ENCODE peak calls at places on chromosomes 2 and 18, in four cellular contexts. Z is progenitor cell of endocrine pancreas, G is sigmoid colon, F is AG04450. K is an unnamed sample.

GRCh38 chr2:195656131-195656858 is 731 bp upstream of the SLC39A10 start:
- DNase-seq in G (no peak), F (no peak), Z (no peak), K (no peak)

GRCh38 chr2:24717263-24717951 is 75.8 kb downstream of the PTRHD1 start:
- DNase-seq in Z (no peak), G (no peak), F (no peak), K (no peak)

GRCh38 chr2:203330434-203330833 is 2.2 kb downstream of the ABI2 start:
- DNase-seq in G (no peak), F (no peak), Z (no peak), K (no peak)

GRCh38 chr2:9806656-9807055 is 36.6 kb upstream of the TAF1B start:
- DNase-seq in Z (no peak), G (no peak), F (no peak), K (no peak)

GRCh38 chr2:241081643-241082337 is 20.3 kb downstream of the MTERF4 start:
- DNase-seq in Z (no peak), G (no peak), F (no peak), K (no peak)

GRCh38 chr2:62266433-62267038 is 70.6 kb downstream of the B3GNT2 start:
- DNase-seq in F (peak), G (no peak), Z (no peak), K (peak)

GRCh38 chr2:36168136-36168535 is 187.4 kb upstream of the CRIM1 start:
- DNase-seq in F (no peak), Z (no peak), G (no peak), K (no peak)

GRCh38 chr2:97713296-97714083 is at the start of gene ZAP70:
- DNase-seq in G (peak), F (no peak), Z (no peak), K (no peak)

GRCh38 chr2:100767224-100767653 is 52.7 kb upstream of the NPAS2 start:
- DNase-seq in G (no peak), F (no peak), Z (no peak), K (peak)

GRCh38 chr2:128520787-128521186 is 202.1 kb upstream of the HS6ST1 start:
- DNase-seq in G (no peak), Z (no peak), F (no peak), K (no peak)

GRCh38 chr2:217995741-217996141 is 7.1 kb downstream of the TNS1 start:
- DNase-seq in F (no peak), G (no peak), Z (no peak), K (no peak)

GRCh38 chr2:196131384-196131861 is 40.0 kb downstream of the STK17B start:
- DNase-seq in F (no peak), G (no peak), Z (no peak), K (no peak)

GRCh38 chr2:47539228-47539627 is 136.3 kb downstream of the MSH2 start:
- DNase-seq in G (no peak), F (no peak), Z (no peak), K (no peak)

GRCh38 chr2:217027414-217027813 is 167.6 kb upstream of the TNP1 start:
- DNase-seq in Z (no peak), F (no peak), G (no peak), K (no peak)

GRCh38 chr2:44952806-44953685 is 11.5 kb downstream of the SIX3 start:
- DNase-seq in F (no peak), G (no peak), Z (no peak), K (no peak)

GRCh38 chr2:69581774-69582581 is 61.6 kb downstream of the AAK1 start:
- DNase-seq in Z (no peak), G (no peak), F (no peak), K (no peak)

GRCh38 chr2:20450201-20451108 is 3.6 kb downstream of the RHOB start:
- DNase-seq in F (peak), G (peak), Z (no peak), K (peak)

GRCh38 chr2:175476374-175476773 is 294.9 kb upstream of the ATP5MC3 start:
- DNase-seq in F (no peak), Z (no peak), G (no peak), K (no peak)

GRCh38 chr2:152221870-152222269 is 46.3 kb upstream of the STAM2 start:
- DNase-seq in F (peak), Z (no peak), G (no peak), K (no peak)

GRCh38 chr18:77108001-77108692 is 24.4 kb downstream of the MBP start:
- DNase-seq in Z (no peak), F (peak), G (peak), K (peak)

GRCh38 chr2:235537186-235537585 is 43.3 kb downstream of the AGAP1 start:
- DNase-seq in Z (no peak), G (no peak), F (no peak), K (no peak)

GRCh38 chr18:23207191-23207955 is 72.1 kb downstream of the CABLES1 start:
- DNase-seq in G (no peak), Z (no peak), F (no peak), K (no peak)
- TF ChIP-seq CTCF in G (no peak), Z (peak), F (peak), K (peak)

GRCh38 chr18:41389936-41390667 is 564.9 kb upstream of the PIK3C3 start:
- DNase-seq in F (no peak), Z (no peak), G (no peak), K (no peak)
- TF ChIP-seq CTCF in F (no peak), Z (no peak), G (no peak), K (no peak)

GRCh38 chr2:169461143-169461542 is 18.2 kb upstream of the BBS5 start:
- DNase-seq in F (no peak), G (no peak), Z (no peak), K (no peak)
- TF ChIP-seq CTCF in F (no peak), G (no peak), Z (no peak), K (no peak)

DNA sequence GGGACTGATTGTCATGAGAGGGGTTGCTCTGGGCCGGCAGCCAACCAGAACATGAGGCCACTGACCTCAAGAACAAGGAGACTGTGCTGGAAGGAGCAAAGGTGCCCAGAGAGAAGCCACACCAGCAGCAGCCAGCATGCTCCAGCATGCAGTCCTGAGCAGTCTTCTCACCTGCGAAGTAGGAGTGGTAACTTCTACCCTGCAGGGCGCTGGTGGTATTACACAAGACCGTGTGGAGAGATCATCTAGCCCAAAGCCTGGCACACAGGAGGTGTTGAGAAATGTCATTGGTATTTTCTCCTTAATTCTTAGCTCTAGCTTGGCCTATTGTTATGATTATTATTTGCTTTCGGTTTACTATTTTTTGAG is 132.7 kb downstream of the TSN start:
- DNase-seq in Z (no peak), F (no peak), G (no peak), K (no peak)
- TF ChIP-seq CTCF in Z (peak), F (peak), G (no peak), K (peak)

GRCh38 chr2:11124760-11125068 is 30.6 kb upstream of the SLC66A3 start:
- DNase-seq in G (no peak), F (no peak), Z (no peak), K (no peak)
- TF ChIP-seq CTCF in G (no peak), F (no peak), Z (no peak), K (no peak)

DNA sequence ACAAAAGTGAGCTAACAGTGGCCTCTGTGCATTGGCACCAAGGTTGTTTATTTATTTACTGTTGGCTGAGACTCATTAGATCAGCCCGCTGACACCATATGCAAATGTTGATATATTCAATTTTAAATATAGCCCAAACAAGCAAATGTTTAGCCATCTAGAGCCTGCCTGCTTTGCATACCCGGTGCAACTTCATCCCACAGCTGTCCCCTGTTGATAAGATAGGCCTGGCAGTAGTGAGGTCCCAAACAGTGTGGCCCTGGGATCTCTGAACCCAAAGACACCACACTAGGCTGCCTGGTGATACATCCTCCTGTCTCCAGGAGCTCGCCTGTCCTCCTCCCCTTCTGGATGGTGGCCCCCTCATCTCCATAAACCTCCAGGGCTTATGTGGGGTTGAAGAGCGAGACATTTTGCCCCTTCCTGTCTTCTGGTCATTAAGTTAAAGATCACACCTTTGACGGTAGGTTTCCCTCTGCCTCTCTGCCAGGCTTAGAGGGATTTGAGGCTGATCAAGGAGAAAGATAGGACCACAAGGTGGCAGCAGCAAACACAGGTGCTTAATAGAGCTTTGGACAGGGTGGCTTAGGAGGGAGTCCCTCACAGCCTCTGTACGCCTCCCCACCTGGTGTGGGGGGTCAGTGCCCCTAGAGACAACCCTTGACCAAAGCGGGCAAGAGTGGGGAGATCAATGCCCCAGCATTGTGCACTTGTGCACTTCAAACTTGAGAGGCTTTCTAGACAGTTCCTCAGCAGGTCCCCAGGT is 23.7 kb upstream of the MYO5B start:
- DNase-seq in F (no peak), G (no peak), Z (no peak), K (no peak)
- TF ChIP-seq CTCF in F (peak), G (no peak), Z (peak), K (peak)

GRCh38 chr2:121038031-121038430 is 247.0 kb downstream of the TFCP2L1 start:
- DNase-seq in G (no peak), Z (no peak), F (no peak), K (no peak)

GRCh38 chr2:121037480-121037879 is 247.5 kb downstream of the TFCP2L1 start:
- DNase-seq in Z (no peak), G (no peak), F (no peak), K (no peak)

GRCh38 chr2:121038431-121038830 is 246.6 kb downstream of the TFCP2L1 start:
- DNase-seq in Z (no peak), F (no peak), G (no peak), K (no peak)

GRCh38 chr2:121036226-121036692 is 248.7 kb downstream of the TFCP2L1 start:
- DNase-seq in Z (no peak), F (no peak), G (no peak), K (no peak)

DNA sequence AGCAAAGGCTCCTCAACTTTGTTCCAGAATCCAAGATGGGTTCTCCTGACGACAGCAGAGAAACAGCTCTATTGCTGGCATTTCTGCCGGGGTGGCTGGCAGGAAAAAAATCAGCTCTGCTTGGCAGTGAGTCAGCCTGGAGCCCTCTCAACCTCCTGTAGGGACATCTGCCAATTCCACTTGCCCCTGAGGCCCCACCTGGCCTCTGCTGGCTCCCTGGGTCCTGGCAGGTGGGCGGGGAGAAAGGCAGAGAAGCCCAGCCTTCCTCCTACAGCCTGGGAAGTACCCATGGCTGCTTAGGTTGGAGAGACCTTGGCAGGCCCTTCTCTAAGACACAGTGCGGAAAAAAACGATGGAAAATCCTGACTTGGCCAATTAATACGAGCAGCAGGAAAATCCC is 246.2 kb downstream of the TFCP2L1 start:
- DNase-seq in F (no peak), Z (no peak), G (no peak), K (no peak)
- TF ChIP-seq CTCF in F (no peak), Z (no peak), G (no peak), K (no peak)

DNA sequence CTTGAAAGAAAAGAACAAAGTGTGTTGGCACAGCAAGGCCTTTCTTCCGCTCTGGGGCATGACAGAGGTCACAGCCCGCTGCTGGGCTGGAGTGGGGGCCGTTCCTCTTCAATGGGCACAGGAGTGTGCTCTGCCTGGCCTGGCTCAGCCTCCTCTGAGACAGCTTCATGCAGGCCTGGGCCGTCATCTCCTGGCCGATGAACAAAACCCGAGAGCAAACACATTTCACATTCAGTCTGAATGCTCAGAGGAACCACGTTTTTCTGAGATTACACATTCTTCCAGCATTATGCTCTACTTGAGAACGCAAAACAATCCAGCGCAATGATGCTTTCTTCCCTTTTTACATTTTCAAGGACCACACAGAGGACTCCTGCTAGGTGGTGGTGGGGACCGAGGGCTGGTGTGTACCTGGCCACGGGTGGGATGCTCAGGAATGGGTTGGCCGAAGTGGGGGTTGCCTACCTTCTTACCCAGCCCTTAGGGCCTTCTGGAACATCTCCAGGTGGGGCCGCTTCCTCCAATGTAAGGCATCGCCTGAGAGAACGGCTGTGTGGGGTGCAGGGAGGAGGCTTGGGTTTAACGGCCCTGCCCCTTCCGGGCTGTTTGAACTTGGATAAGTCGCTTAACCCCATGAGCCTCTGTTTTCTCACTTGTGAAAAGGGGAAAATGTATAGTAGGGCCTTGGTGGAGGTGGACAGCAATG is 34.8 kb downstream of the EMILIN2 start:
- DNase-seq in F (peak), G (peak), Z (no peak), K (peak)
- TF ChIP-seq CTCF in F (peak), G (no peak), Z (no peak), K (peak)

K was measured in BJ.